ENCODE peak calls at places on chromosomes 3 and 15, in four cellular contexts. Z, F, K and G are unnamed samples.

GRCh38 chr3:117955196-117955595 is 1079.5 kb downstream of the IGSF11 start:
- DNase-seq in K (no peak), Z (no peak), F (no peak), G (no peak)

GRCh38 chr3:162521669-162522068 is 1025.1 kb downstream of the OTOL1 start:
- DNase-seq in Z (no peak), K (no peak), F (no peak), G (no peak)

GRCh38 chr15:38069001-38069400 is 134.6 kb downstream of the TMCO5A start:
- DNase-seq in Z (no peak), K (no peak), F (peak; percentile 66), G (peak; percentile 19)

GRCh38 chr15:89812126-89812846 is 2.4 kb downstream of the ANPEP start:
- DNase-seq in K (no peak), Z (peak; percentile 85), F (no peak), G (no peak)

GRCh38 chr15:69114231-69114937 is 46.1 kb upstream of the GLCE start:
- DNase-seq in K (no peak), F (no peak), Z (no peak), G (peak; percentile 69)

GRCh38 chr15:89463113-89463512 is 33.3 kb downstream of the RHCG start:
- DNase-seq in Z (no peak), F (no peak), K (no peak), G (no peak)

GRCh38 chr15:53307952-53308624 is 451.4 kb downstream of the WDR72 start:
- DNase-seq in F (no peak), Z (no peak), K (no peak), G (no peak)

GRCh38 chr3:10483364-10483675 is 22.1 kb downstream of the ATP2B2 start:
- DNase-seq in F (no peak), Z (no peak), K (no peak), G (no peak)

GRCh38 chr15:50864876-50865275 is 43.6 kb upstream of the AP4E1 start:
- DNase-seq in K (no peak), Z (no peak), F (no peak), G (no peak)

GRCh38 chr15:62903437-62903836 is 139.1 kb upstream of the TPM1 start:
- DNase-seq in Z (no peak), K (no peak), F (no peak), G (no peak)

GRCh38 chr3:78497692-78498091 is 1270.1 kb downstream of the ROBO1 start:
- DNase-seq in Z (no peak), K (no peak), F (no peak), G (no peak)

GRCh38 chr3:13536832-13537231 is 12.1 kb upstream of the FBLN2 start:
- DNase-seq in F (no peak), Z (peak; percentile 39), K (no peak), G (no peak)

GRCh38 chr15:58457466-58457965 is 25.7 kb downstream of the LIPC start:
- DNase-seq in K (no peak), F (no peak), Z (no peak), G (no peak)

GRCh38 chr15:75307778-75308390 is 25.2 kb downstream of the GOLGA6D start:
- DNase-seq in F (peak; percentile 37), K (peak; percentile 81), Z (no peak), G (peak; percentile 70)

GRCh38 chr3:65534825-65535224 is 503.9 kb downstream of the MAGI1 start:
- DNase-seq in F (no peak), Z (no peak), K (no peak), G (no peak)

GRCh38 chr3:141360888-141361598 is 7.3 kb upstream of the ZBTB38 start:
- DNase-seq in Z (no peak), F (peak; percentile 71), K (peak; percentile 69), G (peak; percentile 17)

GRCh38 chr3:190252080-190252479 is 70.2 kb downstream of the CLDN1 start:
- DNase-seq in F (no peak), K (no peak), Z (no peak), G (no peak)

GRCh38 chr3:67635806-67636205 is 18.6 kb downstream of the SUCLG2 start:
- DNase-seq in Z (no peak), K (no peak), F (no peak), G (no peak)

GRCh38 chr3:138479355-138479964 is 45.0 kb downstream of the ESYT3 start:
- DNase-seq in F (peak; percentile 70), K (peak; percentile 66), Z (no peak), G (peak; percentile 56)

GRCh38 chr15:85874236-85874635 is 79.5 kb upstream of the KLHL25 start:
- DNase-seq in K (no peak), F (no peak), Z (no peak), G (no peak)

GRCh38 chr3:196274585-196274984 is 12.9 kb downstream of the PCYT1A start:
- DNase-seq in F (no peak), Z (no peak), K (no peak), G (no peak)